ENCODE peak calls at places on chromosomes 12 and 14, in four cellular contexts. X, Z, T and O are unnamed samples. For H3K4me1, the result is how much of the 10 kb centered on the place peaks cover.

GRCh38 chr12:129257526-129257925 is 404.2 kb downstream of the GLT1D1 start:
- DNase-seq in T (no peak), X (no peak), Z (no peak), O (no peak)

GRCh38 chr14:29846339-29847129 is 81.1 kb downstream of the PRKD1 start:
- DNase-seq in X (no peak), T (no peak), Z (no peak), O (no peak)

GRCh38 chr12:68240079-68240478 is 13.3 kb downstream of the IL22 start:
- DNase-seq in T (no peak), Z (no peak), X (no peak), O (no peak)

GRCh38 chr12:56387152-56387551 is 24.5 kb upstream of the APOF start:
- DNase-seq in Z (no peak), T (no peak), X (no peak), O (no peak)

GRCh38 chr12:75951399-75952228 is 80.0 kb downstream of the PHLDA1 start:
- DNase-seq in T (no peak), Z (no peak), X (no peak), O (no peak)

GRCh38 chr14:72471346-72471745 is 422.6 kb downstream of the DPF3 start:
- DNase-seq in X (no peak), T (no peak), Z (no peak), O (no peak)

GRCh38 chr12:58395470-58395869 is 454.1 kb downstream of the ATP23 start:
- DNase-seq in Z (no peak), T (no peak), X (no peak), O (no peak)

GRCh38 chr12:9951026-9951652 is 19.0 kb upstream of the CLEC2A start:
- DNase-seq in X (peak), Z (no peak), T (no peak), O (no peak)

GRCh38 chr12:52441320-52441911 is 7.2 kb upstream of the KRT75 start:
- DNase-seq in T (no peak), Z (no peak), X (no peak), O (no peak)

GRCh38 chr14:102917469-102918211 is 4.8 kb upstream of the AMN start:
- DNase-seq in T (peak), Z (peak), X (peak), O (peak)

GRCh38 chr12:6201199-6201608 is 1.0 kb downstream of the CD9 start:
- DNase-seq in Z (peak), T (no peak), X (no peak), O (peak)

GRCh38 chr12:6201775-6202292 is 1.6 kb downstream of the CD9 start:
- DNase-seq in X (no peak), T (no peak), Z (peak), O (peak)

GRCh38 chr12:6199531-6200265 is 502 bp upstream of the CD9 start:
- DNase-seq in X (no peak), T (no peak), Z (no peak), O (peak)

GRCh38 chr12:6199211-6199530 is 1.0 kb upstream of the CD9 start:
- DNase-seq in X (no peak), T (no peak), Z (peak), O (no peak)

DNA sequence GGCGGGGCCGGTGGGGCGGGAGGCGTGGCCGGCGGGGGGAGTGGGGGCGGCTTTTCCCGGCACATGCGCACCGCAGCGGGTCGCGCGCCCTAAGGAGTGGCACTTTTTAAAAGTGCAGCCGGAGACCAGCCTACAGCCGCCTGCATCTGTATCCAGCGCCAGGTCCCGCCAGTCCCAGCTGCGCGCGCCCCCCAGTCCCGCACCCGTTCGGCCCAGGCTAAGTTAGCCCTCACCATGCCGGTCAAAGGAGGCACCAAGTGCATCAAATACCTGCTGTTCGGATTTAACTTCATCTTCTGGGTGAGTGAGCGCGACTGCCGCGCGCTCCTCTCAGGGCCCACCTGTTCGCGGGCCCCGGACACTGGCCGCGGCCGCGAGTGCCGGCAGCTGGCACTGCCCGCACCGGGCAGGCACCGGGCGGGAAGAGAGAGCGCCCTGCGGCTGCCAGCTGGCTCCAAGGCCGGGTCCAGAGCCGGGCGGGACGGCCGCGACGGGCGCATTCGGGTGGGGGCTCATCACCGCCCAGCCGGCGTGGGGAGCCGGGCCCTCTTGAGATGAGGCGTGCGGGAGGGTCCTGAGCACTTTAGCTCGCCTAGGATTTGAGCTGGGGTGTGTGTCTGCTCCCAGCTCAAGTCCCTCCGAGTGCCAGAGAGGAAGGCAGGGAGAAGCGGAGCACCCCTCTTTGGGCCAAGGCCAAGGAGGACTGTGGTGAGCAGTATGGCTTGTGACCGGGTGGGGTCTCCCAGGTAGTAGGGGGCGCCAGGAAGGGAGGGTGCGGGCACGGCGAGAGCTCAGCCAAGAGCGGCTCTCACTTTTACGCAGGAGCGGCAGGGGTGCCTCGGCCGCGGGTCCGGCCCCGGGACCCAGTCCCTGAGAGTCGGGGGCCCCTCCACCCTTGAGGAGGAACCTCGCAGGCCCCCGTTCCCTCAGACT is at the start of gene CD9:
- DNase-seq in T (peak), X (no peak), Z (peak), O (peak)
- H3K4me1 ChIP-seq in T (under half), X (under half), Z (under half), O (half or more)

GRCh38 chr14:61480704-61481285 is 159.4 kb downstream of the PRKCH start:
- DNase-seq in Z (no peak), T (no peak), X (no peak), O (no peak)

GRCh38 chr14:61483477-61483876 is 162.1 kb downstream of the PRKCH start:
- DNase-seq in T (no peak), X (no peak), Z (no peak), O (no peak)

GRCh38 chr14:61484826-61485584 is 163.6 kb downstream of the PRKCH start:
- DNase-seq in X (no peak), T (no peak), Z (no peak), O (no peak)

GRCh38 chr14:61484011-61484410 is 162.6 kb downstream of the PRKCH start:
- DNase-seq in T (no peak), X (no peak), Z (no peak), O (no peak)

GRCh38 chr14:61482348-61483206 is 161.2 kb downstream of the PRKCH start:
- DNase-seq in X (no peak), T (no peak), Z (no peak), O (peak)
- H3K4me1 ChIP-seq in X (under half), T (under half), Z (under half), O (under half)

DNA sequence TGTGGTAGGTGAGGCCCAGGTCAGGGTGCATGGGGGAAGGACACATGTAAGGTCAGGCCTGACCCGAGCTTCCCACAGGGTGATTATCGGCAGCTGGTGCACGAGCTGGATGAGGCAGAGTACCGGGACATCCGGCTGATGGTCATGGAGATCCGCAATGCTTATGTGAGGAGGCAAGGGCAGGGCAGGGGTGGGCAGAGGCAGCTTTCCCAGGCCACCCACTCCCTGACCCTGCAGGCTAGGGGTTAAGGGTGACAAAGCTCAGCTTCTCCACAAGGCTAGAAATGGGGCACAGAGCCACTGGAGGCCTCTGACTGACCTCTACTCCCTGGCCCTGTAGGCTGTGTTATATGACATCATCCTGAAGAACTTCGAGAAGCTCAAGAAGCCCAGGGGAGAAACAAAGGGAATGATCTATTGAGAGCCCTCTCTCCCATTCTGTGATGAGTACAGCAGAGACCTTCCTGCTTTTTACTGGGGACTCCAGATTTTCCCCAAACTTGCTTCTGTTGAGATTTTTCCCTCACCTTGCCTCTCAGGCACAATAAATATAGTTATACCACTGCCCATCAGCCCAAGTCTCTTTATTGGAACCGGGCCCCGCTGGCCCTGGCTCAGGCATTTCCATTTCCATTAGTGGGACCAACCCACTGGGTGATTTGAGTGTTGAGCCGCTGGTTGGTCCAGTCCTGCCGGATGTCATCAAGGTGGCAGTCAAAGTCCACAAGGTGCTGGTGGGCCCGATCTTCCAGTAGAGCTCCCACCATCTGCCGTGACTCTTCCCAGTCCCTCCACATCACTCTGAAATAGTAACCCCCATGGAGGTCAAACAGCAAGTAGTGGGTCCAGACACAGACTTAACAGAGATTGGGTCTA is 2.6 kb downstream of the PSME1 start:
- DNase-seq in T (no peak), X (no peak), Z (peak), O (no peak)
- H3K4me1 ChIP-seq in T (under half), X (under half), Z (under half), O (under half)

DNA sequence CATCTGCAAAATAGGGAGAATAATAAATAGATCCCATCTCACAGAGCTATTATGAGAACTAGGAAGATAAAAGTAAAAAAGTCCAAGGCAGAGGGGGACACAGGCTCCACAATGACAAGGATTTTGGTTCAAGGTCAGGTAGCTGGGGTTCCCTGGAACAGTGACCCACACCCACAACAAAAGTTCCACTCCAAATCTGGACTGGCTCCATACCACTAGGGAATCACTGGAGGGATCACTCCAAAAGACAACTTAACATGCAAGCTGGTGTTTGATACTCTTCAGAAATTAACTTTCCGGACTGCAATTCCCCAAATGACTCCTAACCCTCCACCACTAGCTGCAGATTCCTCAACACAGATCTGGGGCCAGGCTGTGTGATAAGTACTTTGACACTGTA is 54.9 kb downstream of the ITPK1 start:
- DNase-seq in Z (no peak), T (no peak), X (no peak), O (no peak)
- H3K4me1 ChIP-seq in Z (under half), T (half or more), X (under half), O (under half)